ENCODE peak calls at places on chromosomes 5 and 9, in eight cellular contexts. H is AG09309; D is kidney glomerular epithelial cell; L is hepatic stellate cell; W is activated naive CD4-positive, alpha-beta T cell; J is HAP-1; I is stimulated activated CD8-positive, alpha-beta memory T cell treated with anti-CD3 and anti-CD28 coated beads, Interleukin-4, amount 100 ng/mL, for 48 hours; O is NCI-H1105. U is an unnamed sample.

GRCh38 chr5:7317751-7318150 is 78.2 kb upstream of the ADCY2 start:
- DNase-seq in H (no peak), D (no peak), L (no peak), W (no peak), J (no peak), I (no peak), O (no peak), U (no peak)

GRCh38 chr9:100577776-100578448 is at the start of gene CAVIN4:
- DNase-seq in H (no peak), D (no peak), L (no peak), W (no peak), J (no peak), I (no peak), O (no peak), U (no peak)

GRCh38 chr9:124280176-124280691 is 22.5 kb downstream of the NEK6 start:
- DNase-seq in H (no peak), D (peak), L (no peak), W (no peak), J (no peak), I (no peak), O (no peak), U (no peak)

GRCh38 chr5:135242021-135242480 is 157.0 kb downstream of the MACROH2A1 start:
- DNase-seq in H (no peak), D (peak), L (peak), W (no peak), J (no peak), I (peak), O (no peak), U (peak)

GRCh38 chr5:147912015-147912414 is 5.7 kb upstream of the C5orf46 start:
- DNase-seq in H (no peak), D (no peak), L (no peak), W (no peak), J (no peak), I (no peak), O (no peak), U (no peak)

GRCh38 chr5:179223528-179223927 is 121.7 kb downstream of the ADAMTS2 start:
- DNase-seq in H (no peak), D (no peak), L (no peak), W (no peak), J (no peak), I (no peak), O (no peak), U (no peak)

GRCh38 chr9:121778252-121779225 is 127.1 kb downstream of the DAB2IP start:
- DNase-seq in H (no peak), D (no peak), L (peak), W (no peak), J (no peak), I (no peak), O (no peak), U (no peak)

GRCh38 chr9:17625644-17626388 is 47.0 kb downstream of the SH3GL2 start:
- DNase-seq in H (no peak), D (no peak), L (no peak), W (no peak), J (no peak), I (no peak), O (no peak), U (no peak)

GRCh38 chr9:133127340-133127981 is 6.4 kb upstream of the RALGDS start:
- DNase-seq in H (no peak), D (peak), L (no peak), W (no peak), J (no peak), I (peak), O (no peak), U (peak)

GRCh38 chr9:128912270-128912853 is 8.4 kb upstream of the PHYHD1 start:
- DNase-seq in H (no peak), D (peak), L (peak), W (no peak), J (no peak), I (no peak), O (no peak), U (peak)

GRCh38 chr5:179371681-179372675 is 26.7 kb upstream of the ADAMTS2 start:
- DNase-seq in H (no peak), D (no peak), L (no peak), W (no peak), J (peak), I (no peak), O (peak), U (no peak)

GRCh38 chr9:96395964-96396363 is 12.5 kb upstream of the SLC35D2 start:
- DNase-seq in H (no peak), D (no peak), L (no peak), W (no peak), J (no peak), I (no peak), O (no peak), U (no peak)

GRCh38 chr9:126743046-126743445 is 61.8 kb upstream of the ZBTB43 start:
- DNase-seq in H (no peak), D (no peak), L (no peak), W (no peak), J (no peak), I (no peak), O (no peak), U (no peak)

GRCh38 chr5:94314507-94315170 is 303.8 kb downstream of the KIAA0825 start:
- DNase-seq in H (no peak), D (no peak), L (no peak), W (no peak), J (no peak), I (no peak), O (no peak), U (no peak)

GRCh38 chr9:120534266-120534665 is 45.7 kb downstream of the CDK5RAP2 start:
- DNase-seq in H (no peak), D (no peak), L (no peak), W (no peak), J (no peak), I (no peak), O (no peak), U (no peak)

GRCh38 chr9:6620353-6620752 is 25.2 kb downstream of the GLDC start:
- DNase-seq in H (no peak), D (no peak), L (no peak), W (no peak), J (no peak), I (no peak), O (no peak), U (no peak)

GRCh38 chr5:115186794-115187193 is 17.1 kb upstream of the TRIM36 start:
- DNase-seq in H (no peak), D (no peak), L (no peak), W (no peak), J (no peak), I (no peak), O (no peak), U (no peak)

GRCh38 chr5:92863666-92864065 is 717.4 kb downstream of the NR2F1-AS1 start:
- DNase-seq in H (no peak), D (no peak), L (no peak), W (no peak), J (no peak), I (no peak), O (no peak), U (no peak)

GRCh38 chr9:134360180-134360759 is 34.0 kb downstream of the RXRA start:
- DNase-seq in H (no peak), D (no peak), L (no peak), W (no peak), J (no peak), I (no peak), O (no peak), U (no peak)

GRCh38 chr5:135332519-135333150 is 66.4 kb downstream of the MACROH2A1 start:
- DNase-seq in H (no peak), D (peak), L (peak), W (no peak), J (no peak), I (no peak), O (peak), U (peak)

GRCh38 chr5:173771743-173772406 is 116.3 kb upstream of the CPEB4 start:
- DNase-seq in H (no peak), D (no peak), L (no peak), W (no peak), J (no peak), I (no peak), O (no peak), U (no peak)

GRCh38 chr5:141826674-141827073 is 51.5 kb downstream of the PCDH1 start:
- DNase-seq in H (no peak), D (no peak), L (no peak), W (no peak), J (no peak), I (no peak), O (no peak), U (no peak)

GRCh38 chr9:126298319-126298801 is 28.3 kb upstream of the MVB12B start:
- DNase-seq in H (no peak), D (no peak), L (no peak), W (no peak), J (no peak), I (no peak), O (peak), U (no peak)

GRCh38 chr5:5421149-5421960 is 1.1 kb upstream of the ICE1 start:
- DNase-seq in H (no peak), D (no peak), L (no peak), W (no peak), J (peak), I (peak), O (no peak), U (peak)

GRCh38 chr9:76650692-76651091 is 113.5 kb upstream of the PCA3 start:
- DNase-seq in H (no peak), D (no peak), L (no peak), W (no peak), J (no peak), I (no peak), O (no peak), U (no peak)

GRCh38 chr9:119533509-119533908 is 164.3 kb upstream of the BRINP1 start:
- DNase-seq in H (no peak), D (no peak), L (no peak), W (no peak), J (peak), I (no peak), O (no peak), U (no peak)

GRCh38 chr5:77120086-77120485 is 33.0 kb upstream of the ZBED3 start:
- DNase-seq in H (no peak), D (no peak), L (no peak), W (no peak), J (no peak), I (no peak), O (no peak), U (no peak)

GRCh38 chr5:67004730-67005350 is 191.8 kb downstream of the CD180 start:
- DNase-seq in H (no peak), D (no peak), L (no peak), W (no peak), J (peak), I (no peak), O (no peak), U (no peak)

GRCh38 chr5:10690460-10690859 is 70.6 kb downstream of the DAP start:
- DNase-seq in H (no peak), D (peak), L (no peak), W (no peak), J (no peak), I (no peak), O (no peak), U (no peak)

GRCh38 chr5:123673107-123673506 is 161.1 kb downstream of the CSNK1G3 start:
- DNase-seq in H (no peak), D (peak), L (no peak), W (no peak), J (no peak), I (no peak), O (no peak), U (peak)

GRCh38 chr9:105510024-105510423 is 47.9 kb upstream of the FKTN start:
- DNase-seq in H (peak), D (peak), L (peak), W (no peak), J (no peak), I (no peak), O (no peak), U (no peak)

GRCh38 chr9:98908897-98909634 is 34.6 kb upstream of the COL15A1 start:
- DNase-seq in H (peak), D (peak), L (peak), W (no peak), J (no peak), I (no peak), O (no peak), U (peak)

GRCh38 chr5:11407553-11408145 is 496.6 kb downstream of the CTNND2 start:
- DNase-seq in H (no peak), D (no peak), L (no peak), W (no peak), J (no peak), I (no peak), O (no peak), U (no peak)

GRCh38 chr5:7873216-7873615 is 4.3 kb downstream of the MTRR start:
- DNase-seq in H (no peak), D (no peak), L (no peak), W (no peak), J (no peak), I (peak), O (no peak), U (no peak)

GRCh38 chr5:75236322-75237316 is at the start of gene ANKRD31:
- DNase-seq in H (peak), D (peak), L (peak), W (peak), J (peak), I (peak), O (peak), U (peak)

GRCh38 chr5:141926434-141926833 is 2.8 kb downstream of the DELE1 start:
- DNase-seq in H (no peak), D (no peak), L (no peak), W (no peak), J (no peak), I (no peak), O (no peak), U (no peak)